ENCODE peak calls at places on chromosomes 4 and X, in four cellular contexts. One of them, this sample, is unnamed.

GRCh38 chr4:53852343-53852742 is 212.1 kb downstream of the CHIC2 start:
- DNase-seq in H9: no peak
- DNase-seq in H1: no peak
- DNase-seq in IMR-90: peak; percentile 81
- DNase-seq in this sample: no peak

GRCh38 chr4:25095756-25096552 is 64.3 kb downstream of the SEPSECS start:
- DNase-seq in IMR-90: no peak
- DNase-seq in H9: no peak
- DNase-seq in H1: no peak
- DNase-seq in this sample: no peak

GRCh38 chr4:38106301-38106700 is 146.1 kb downstream of the PTTG2 start:
- DNase-seq in IMR-90: peak; percentile 68
- DNase-seq in H9: no peak
- DNase-seq in H1: no peak
- DNase-seq in this sample: peak; percentile 40

GRCh38 chr4:10926025-10926424 is 241.5 kb upstream of the CLNK start:
- DNase-seq in H9: no peak
- DNase-seq in H1: no peak
- DNase-seq in IMR-90: no peak
- DNase-seq in this sample: no peak

GRCh38 chrX:137423241-137423640 is 142.7 kb upstream of the ZIC3 start:
- DNase-seq in H1: no peak
- DNase-seq in H9: no peak
- DNase-seq in IMR-90: no peak
- DNase-seq in this sample: peak; percentile 4

GRCh38 chrX:17860179-17860780 is 818 bp downstream of the RAI2 start:
- DNase-seq in H1: no peak
- DNase-seq in IMR-90: no peak
- DNase-seq in H9: no peak
- DNase-seq in this sample: peak; percentile 2

GRCh38 chrX:108285918-108286317 is 152.3 kb downstream of the COL4A6 start:
- DNase-seq in IMR-90: peak; percentile 12
- DNase-seq in H9: no peak
- DNase-seq in H1: no peak
- DNase-seq in this sample: no peak

GRCh38 chrX:105307762-105308161 is 87.3 kb upstream of the TEX13A start:
- DNase-seq in H1: no peak
- DNase-seq in IMR-90: peak; percentile 29
- DNase-seq in H9: no peak
- DNase-seq in this sample: no peak

GRCh38 chrX:17164936-17165335 is 210.1 kb upstream of the NHS start:
- DNase-seq in H1: no peak
- DNase-seq in IMR-90: no peak
- DNase-seq in H9: no peak
- DNase-seq in this sample: no peak

GRCh38 chrX:71616672-71617529 is 1.4 kb downstream of the CXCR3 start:
- DNase-seq in H1: no peak
- DNase-seq in H9: peak; percentile 39
- DNase-seq in IMR-90: no peak
- DNase-seq in this sample: peak; percentile 13

DNA sequence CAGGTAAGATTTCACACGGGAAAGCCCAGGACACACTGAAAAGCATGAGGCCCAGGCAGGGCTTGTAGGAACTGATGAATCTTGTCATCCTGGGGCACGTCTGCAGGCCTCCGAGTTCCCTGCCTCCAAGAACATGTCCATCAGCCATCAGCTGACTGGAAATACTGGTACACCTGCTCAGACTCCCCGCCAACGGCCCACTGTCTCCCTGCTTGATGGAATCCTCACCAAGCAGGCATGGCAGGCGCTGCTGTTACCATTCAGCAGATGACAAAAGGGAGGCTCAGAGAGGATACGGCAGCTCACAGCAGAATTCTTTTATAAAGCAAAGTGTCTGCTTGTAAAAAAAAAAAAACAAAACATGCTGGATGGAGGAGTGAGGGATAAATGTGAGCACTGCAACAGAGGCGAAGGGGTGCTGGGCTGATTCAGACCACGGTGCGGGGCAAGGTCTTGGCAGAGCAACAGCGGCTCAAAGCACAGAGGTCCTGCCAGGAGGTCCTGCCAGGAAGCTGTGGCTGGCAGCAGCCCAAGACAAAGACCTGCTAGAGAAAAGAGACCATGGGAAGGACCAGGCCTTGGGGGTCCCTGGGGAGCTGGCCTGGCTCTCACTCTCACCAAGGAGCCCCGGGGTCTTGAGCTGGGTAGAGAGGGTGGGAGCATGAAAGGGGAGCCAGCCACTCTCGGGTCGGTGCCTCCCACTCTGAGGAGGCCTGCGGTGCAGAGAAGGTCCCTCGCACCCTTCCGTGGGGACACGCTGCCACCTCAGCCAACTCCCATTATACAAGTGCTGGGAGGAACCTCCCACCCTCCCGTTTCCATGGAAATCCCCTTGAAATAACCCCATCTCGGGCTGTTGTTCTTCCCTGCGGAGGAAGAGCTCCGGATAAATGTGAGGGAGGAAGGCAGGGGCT is 25.6 kb downstream of the PPP2R2C start:
- DNase-seq in H1: no peak
- DNase-seq in H9: no peak
- DNase-seq in IMR-90: no peak
- DNase-seq in this sample: no peak
- H2BK120ac ChIP-seq in H1: no peak overlapping the region
- H2BK120ac ChIP-seq in H9: no peak overlapping the region
- H2BK120ac ChIP-seq in IMR-90: no peak overlapping the region
- H2BK120ac ChIP-seq in this sample: no peak overlapping the region

GRCh38 chrX:1059576-1060561 is 152.6 kb downstream of the CRLF2 start:
- DNase-seq in IMR-90: no peak
- DNase-seq in H9: no peak
- DNase-seq in H1: no peak
- DNase-seq in this sample: no peak
- H2AK5ac ChIP-seq in IMR-90: no peak overlapping the region
- H2AK5ac ChIP-seq in H9: no peak overlapping the region
- H2AK5ac ChIP-seq in H1: no peak overlapping the region
- H2AK5ac ChIP-seq in this sample: no peak overlapping the region

GRCh38 chr4:7370038-7370437 is 64.7 kb downstream of the PSAPL1 start:
- DNase-seq in H9: no peak
- DNase-seq in IMR-90: no peak
- DNase-seq in H1: no peak
- DNase-seq in this sample: no peak
- H3K56ac ChIP-seq in H9: no peak overlapping the region
- H3K56ac ChIP-seq in IMR-90: no peak overlapping the region
- H3K56ac ChIP-seq in H1: no peak overlapping the region
- H3K56ac ChIP-seq in this sample: no peak overlapping the region

GRCh38 chr4:3515646-3516045 is 16.6 kb downstream of the LRPAP1 start:
- DNase-seq in IMR-90: no peak
- DNase-seq in H9: no peak
- DNase-seq in H1: no peak
- DNase-seq in this sample: peak; percentile 57

GRCh38 chr4:3514221-3514780 is 17.9 kb downstream of the LRPAP1 start:
- DNase-seq in IMR-90: no peak
- DNase-seq in H1: no peak
- DNase-seq in H9: no peak
- DNase-seq in this sample: no peak

GRCh38 chr4:3516061-3516835 is 16.0 kb downstream of the LRPAP1 start:
- DNase-seq in H1: no peak
- DNase-seq in H9: no peak
- DNase-seq in IMR-90: no peak
- DNase-seq in this sample: no peak

GRCh38 chr4:3513807-3514206 is 18.4 kb downstream of the LRPAP1 start:
- DNase-seq in IMR-90: no peak
- DNase-seq in H9: no peak
- DNase-seq in H1: no peak
- DNase-seq in this sample: no peak

GRCh38 chr4:3514806-3515421 is 17.3 kb downstream of the LRPAP1 start:
- DNase-seq in H9: peak; percentile 67
- DNase-seq in H1: no peak
- DNase-seq in IMR-90: no peak
- DNase-seq in this sample: peak; percentile 55
- H2BK120ac ChIP-seq in H9: no peak overlapping the region
- H2BK120ac ChIP-seq in H1: no peak overlapping the region
- H2BK120ac ChIP-seq in IMR-90: no peak overlapping the region
- H2BK120ac ChIP-seq in this sample: no peak overlapping the region